ENCODE peak calls at places on chromosomes 11 and 22, in five cellular contexts. One of them, this sample, is unnamed.

GRCh38 chr11:116202922-116203321 is 569.9 kb downstream of the BUD13 start:
- DNase-seq in lower lobe of right lung: no peak
- DNase-seq in K562: no peak
- DNase-seq in body of pancreas: no peak
- DNase-seq in cardiac muscle cell: no peak
- DNase-seq in this sample: no peak

GRCh38 chr11:2459016-2459725 is 14.4 kb downstream of the KCNQ1 start:
- DNase-seq in lower lobe of right lung: no peak
- DNase-seq in K562: no peak
- DNase-seq in body of pancreas: peak; percentile 16
- DNase-seq in cardiac muscle cell: no peak
- DNase-seq in this sample: no peak

GRCh38 chr11:15793032-15793996 is 563.0 kb downstream of the SOX6 start:
- DNase-seq in lower lobe of right lung: no peak
- DNase-seq in K562: no peak
- DNase-seq in body of pancreas: no peak
- DNase-seq in cardiac muscle cell: peak; percentile 50
- DNase-seq in this sample: no peak

GRCh38 chr11:22169833-22170232 is 23.1 kb upstream of the ANO5 start:
- DNase-seq in lower lobe of right lung: no peak
- DNase-seq in K562: no peak
- DNase-seq in body of pancreas: no peak
- DNase-seq in cardiac muscle cell: no peak
- DNase-seq in this sample: no peak

GRCh38 chr11:62033191-62034044 is 66.0 kb upstream of the FTH1 start:
- DNase-seq in lower lobe of right lung: no peak
- DNase-seq in K562: peak; percentile 44
- DNase-seq in body of pancreas: no peak
- DNase-seq in cardiac muscle cell: no peak
- DNase-seq in this sample: no peak

GRCh38 chr11:100902454-100903141 is 215.5 kb downstream of the ARHGAP42 start:
- DNase-seq in lower lobe of right lung: no peak
- DNase-seq in K562: no peak
- DNase-seq in body of pancreas: no peak
- DNase-seq in cardiac muscle cell: no peak
- DNase-seq in this sample: no peak

GRCh38 chr11:5489571-5490357 is 1.3 kb downstream of the OR52D1 start:
- DNase-seq in lower lobe of right lung: no peak
- DNase-seq in K562: no peak
- DNase-seq in body of pancreas: no peak
- DNase-seq in cardiac muscle cell: no peak
- DNase-seq in this sample: no peak

GRCh38 chr22:37747090-37747714 is 50.4 kb downstream of the TRIOBP start:
- DNase-seq in lower lobe of right lung: no peak
- DNase-seq in K562: peak; percentile 40
- DNase-seq in body of pancreas: no peak
- DNase-seq in cardiac muscle cell: peak; percentile 41
- DNase-seq in this sample: peak; percentile 54

GRCh38 chr11:77202941-77203900 is 75.2 kb downstream of the MYO7A start:
- DNase-seq in lower lobe of right lung: no peak
- DNase-seq in K562: no peak
- DNase-seq in body of pancreas: no peak
- DNase-seq in cardiac muscle cell: no peak
- DNase-seq in this sample: no peak

GRCh38 chr11:4466168-4466891 is 16.1 kb upstream of the OR52K1 start:
- DNase-seq in lower lobe of right lung: no peak
- DNase-seq in K562: no peak
- DNase-seq in body of pancreas: no peak
- DNase-seq in cardiac muscle cell: no peak
- DNase-seq in this sample: no peak

GRCh38 chr22:39248254-39248653 is 3.5 kb upstream of the PDGFB start:
- DNase-seq in lower lobe of right lung: no peak
- DNase-seq in K562: no peak
- DNase-seq in body of pancreas: no peak
- DNase-seq in cardiac muscle cell: no peak
- DNase-seq in this sample: no peak

GRCh38 chr22:39349506-39349966 is 255 bp upstream of the SYNGR1 start:
- DNase-seq in lower lobe of right lung: peak; percentile 48
- DNase-seq in K562: peak; percentile 47
- DNase-seq in body of pancreas: peak; percentile 27
- DNase-seq in cardiac muscle cell: peak; percentile 26
- DNase-seq in this sample: peak; percentile 44

GRCh38 chr11:117230981-117231636 is 764 bp downstream of the PCSK7 start:
- DNase-seq in lower lobe of right lung: no peak
- DNase-seq in K562: no peak
- DNase-seq in body of pancreas: no peak
- DNase-seq in cardiac muscle cell: no peak
- DNase-seq in this sample: no peak

GRCh38 chr22:45863981-45864751 is 112.8 kb downstream of the WNT7B start:
- DNase-seq in lower lobe of right lung: peak; percentile 77
- DNase-seq in K562: peak; percentile 66
- DNase-seq in body of pancreas: peak; percentile 61
- DNase-seq in cardiac muscle cell: peak; percentile 64
- DNase-seq in this sample: peak; percentile 73

GRCh38 chr11:18319914-18320313 is 2.0 kb downstream of the HPS5 start:
- DNase-seq in lower lobe of right lung: no peak
- DNase-seq in K562: no peak
- DNase-seq in body of pancreas: no peak
- DNase-seq in cardiac muscle cell: no peak
- DNase-seq in this sample: no peak

GRCh38 chr11:117197516-117198456 is 1.4 kb upstream of the TAGLN start:
- DNase-seq in lower lobe of right lung: peak; percentile 47
- DNase-seq in K562: peak; percentile 43
- DNase-seq in body of pancreas: no peak
- DNase-seq in cardiac muscle cell: peak; percentile 79
- DNase-seq in this sample: peak; percentile 17

GRCh38 chr11:88544656-88545280 is 207.2 kb upstream of the CTSC start:
- DNase-seq in lower lobe of right lung: no peak
- DNase-seq in K562: no peak
- DNase-seq in body of pancreas: no peak
- DNase-seq in cardiac muscle cell: no peak
- DNase-seq in this sample: no peak

GRCh38 chr22:24707477-24707816 is 67.1 kb downstream of the PIWIL3 start:
- DNase-seq in lower lobe of right lung: no peak
- DNase-seq in K562: peak; percentile 46
- DNase-seq in body of pancreas: no peak
- DNase-seq in cardiac muscle cell: no peak
- DNase-seq in this sample: no peak

GRCh38 chr22:36510966-36511881 is 4.4 kb upstream of the FOXRED2 start:
- DNase-seq in lower lobe of right lung: no peak
- DNase-seq in K562: peak; percentile 56
- DNase-seq in body of pancreas: peak; percentile 34
- DNase-seq in cardiac muscle cell: peak; percentile 69
- DNase-seq in this sample: no peak

GRCh38 chr11:105236631-105237030 is 97.1 kb upstream of the CARD18 start:
- DNase-seq in lower lobe of right lung: no peak
- DNase-seq in K562: no peak
- DNase-seq in body of pancreas: no peak
- DNase-seq in cardiac muscle cell: peak; percentile 68
- DNase-seq in this sample: no peak

GRCh38 chr11:75352417-75353206 is 1.2 kb upstream of the ARRB1 start:
- DNase-seq in lower lobe of right lung: peak; percentile 90
- DNase-seq in K562: no peak
- DNase-seq in body of pancreas: peak; percentile 35
- DNase-seq in cardiac muscle cell: no peak
- DNase-seq in this sample: no peak

GRCh38 chr22:32005453-32005852 is 37.6 kb upstream of the SLC5A1 start:
- DNase-seq in lower lobe of right lung: no peak
- DNase-seq in K562: no peak
- DNase-seq in body of pancreas: no peak
- DNase-seq in cardiac muscle cell: peak; percentile 66
- DNase-seq in this sample: no peak

GRCh38 chr11:66070604-66071325 is 693 bp downstream of the PACS1 start:
- DNase-seq in lower lobe of right lung: peak; percentile 62
- DNase-seq in K562: peak; percentile 52
- DNase-seq in body of pancreas: peak; percentile 52
- DNase-seq in cardiac muscle cell: peak; percentile 57
- DNase-seq in this sample: peak; percentile 68

GRCh38 chr11:34731596-34731995 is 110.7 kb downstream of the EHF start:
- DNase-seq in lower lobe of right lung: no peak
- DNase-seq in K562: no peak
- DNase-seq in body of pancreas: no peak
- DNase-seq in cardiac muscle cell: no peak
- DNase-seq in this sample: no peak

GRCh38 chr11:62555464-62556092 is 9.0 kb upstream of the AHNAK start:
- DNase-seq in lower lobe of right lung: peak; percentile 77
- DNase-seq in K562: peak; percentile 56
- DNase-seq in body of pancreas: no peak
- DNase-seq in cardiac muscle cell: no peak
- DNase-seq in this sample: peak; percentile 39

GRCh38 chr11:69352715-69353325 is 58.9 kb downstream of the MYEOV start:
- DNase-seq in lower lobe of right lung: peak; percentile 9
- DNase-seq in K562: peak; percentile 31
- DNase-seq in body of pancreas: no peak
- DNase-seq in cardiac muscle cell: peak; percentile 74
- DNase-seq in this sample: no peak

GRCh38 chr11:66341502-66342126 is 3.3 kb downstream of the BRMS1 start:
- DNase-seq in lower lobe of right lung: peak; percentile 39
- DNase-seq in K562: no peak
- DNase-seq in body of pancreas: no peak
- DNase-seq in cardiac muscle cell: no peak
- DNase-seq in this sample: no peak

GRCh38 chr11:75773595-75774353 is 5.2 kb downstream of the DGAT2 start:
- DNase-seq in lower lobe of right lung: peak; percentile 32
- DNase-seq in K562: peak; percentile 22
- DNase-seq in body of pancreas: no peak
- DNase-seq in cardiac muscle cell: no peak
- DNase-seq in this sample: no peak

GRCh38 chr22:30334601-30335000 is 7.9 kb upstream of the TBC1D10A start:
- DNase-seq in lower lobe of right lung: no peak
- DNase-seq in K562: no peak
- DNase-seq in body of pancreas: no peak
- DNase-seq in cardiac muscle cell: no peak
- DNase-seq in this sample: no peak

GRCh38 chr22:30332994-30333706 is 6.4 kb upstream of the TBC1D10A start:
- DNase-seq in lower lobe of right lung: no peak
- DNase-seq in K562: no peak
- DNase-seq in body of pancreas: no peak
- DNase-seq in cardiac muscle cell: no peak
- DNase-seq in this sample: no peak

GRCh38 chr22:30335236-30335635 is 8.5 kb upstream of the TBC1D10A start:
- DNase-seq in lower lobe of right lung: no peak
- DNase-seq in K562: no peak
- DNase-seq in body of pancreas: no peak
- DNase-seq in cardiac muscle cell: no peak
- DNase-seq in this sample: no peak

GRCh38 chr22:30332551-30332950 is 5.8 kb upstream of the TBC1D10A start:
- DNase-seq in lower lobe of right lung: no peak
- DNase-seq in K562: no peak
- DNase-seq in body of pancreas: no peak
- DNase-seq in cardiac muscle cell: no peak
- DNase-seq in this sample: no peak

GRCh38 chr22:30333707-30334087 is 7.0 kb upstream of the TBC1D10A start:
- DNase-seq in lower lobe of right lung: no peak
- DNase-seq in K562: no peak
- DNase-seq in body of pancreas: no peak
- DNase-seq in cardiac muscle cell: no peak
- DNase-seq in this sample: no peak
- H3K36me3 ChIP-seq in lower lobe of right lung: peaks cover 88% of the 10 kb centered on the region
- H3K36me3 ChIP-seq in K562: peaks cover 75% of the 10 kb centered on the region
- H3K36me3 ChIP-seq in body of pancreas: peaks cover 49% of the 10 kb centered on the region
- H3K36me3 ChIP-seq in cardiac muscle cell: peaks cover 53% of the 10 kb centered on the region
- H3K36me3 ChIP-seq in this sample: peaks cover 83% of the 10 kb centered on the region

DNA sequence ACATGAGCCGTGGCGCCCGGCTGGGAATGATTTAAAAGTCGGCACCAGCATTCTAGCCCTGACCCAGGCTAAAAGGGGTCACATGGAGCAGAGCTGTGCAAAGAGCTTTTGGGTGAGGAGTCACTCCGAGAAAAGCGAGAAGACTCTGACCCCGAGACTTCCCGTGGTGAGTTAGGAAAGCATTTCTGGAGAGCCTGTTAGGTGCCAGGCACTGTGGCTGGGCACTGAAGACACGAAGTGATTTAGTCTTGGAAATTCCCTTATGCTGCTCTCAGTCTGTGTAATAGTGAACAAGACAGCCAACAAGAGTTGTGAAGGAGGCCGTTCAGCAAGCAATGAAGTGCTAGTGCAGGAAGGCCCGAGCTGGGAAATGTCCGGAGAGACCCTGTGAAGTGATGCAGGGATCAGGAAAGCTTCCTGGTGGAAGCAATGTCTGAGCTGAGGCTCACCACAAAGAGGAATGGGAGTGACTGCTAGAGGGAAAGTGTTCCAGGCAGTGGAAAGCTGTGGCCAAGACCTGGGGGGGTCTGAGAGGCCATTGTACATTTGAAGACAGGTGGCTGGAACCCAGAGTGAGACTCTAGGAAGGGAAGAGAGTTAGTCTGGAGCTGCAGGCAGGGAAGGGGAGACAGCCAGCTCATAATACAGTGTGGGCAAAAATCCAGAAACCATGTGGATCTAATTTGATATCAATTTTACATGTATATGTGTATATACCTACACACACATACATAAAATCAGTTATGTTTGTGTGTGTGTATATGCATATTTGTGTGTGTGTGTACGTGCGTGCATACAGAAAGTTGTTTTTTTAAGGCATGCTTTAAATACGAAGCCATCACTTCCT is 31.7 kb downstream of the MARK2 start:
- DNase-seq in lower lobe of right lung: no peak
- DNase-seq in K562: no peak
- DNase-seq in body of pancreas: no peak
- DNase-seq in cardiac muscle cell: no peak
- DNase-seq in this sample: no peak
- H3K4me1 ChIP-seq in lower lobe of right lung: peaks cover 95% of the 10 kb centered on the region
- H3K4me1 ChIP-seq in K562: peaks cover 41% of the 10 kb centered on the region
- H3K4me1 ChIP-seq in body of pancreas: peaks cover 89% of the 10 kb centered on the region
- H3K4me1 ChIP-seq in cardiac muscle cell: peaks cover 39% of the 10 kb centered on the region
- H3K4me1 ChIP-seq in this sample: peaks cover 99% of the 10 kb centered on the region

GRCh38 chr22:33210129-33210784 is 152.1 kb upstream of the SYN3 start:
- DNase-seq in lower lobe of right lung: no peak
- DNase-seq in K562: peak; percentile 41
- DNase-seq in body of pancreas: peak; percentile 19
- DNase-seq in cardiac muscle cell: peak; percentile 48
- DNase-seq in this sample: no peak

GRCh38 chr22:33202455-33202854 is 144.3 kb upstream of the SYN3 start:
- DNase-seq in lower lobe of right lung: no peak
- DNase-seq in K562: no peak
- DNase-seq in body of pancreas: no peak
- DNase-seq in cardiac muscle cell: no peak
- DNase-seq in this sample: no peak

DNA sequence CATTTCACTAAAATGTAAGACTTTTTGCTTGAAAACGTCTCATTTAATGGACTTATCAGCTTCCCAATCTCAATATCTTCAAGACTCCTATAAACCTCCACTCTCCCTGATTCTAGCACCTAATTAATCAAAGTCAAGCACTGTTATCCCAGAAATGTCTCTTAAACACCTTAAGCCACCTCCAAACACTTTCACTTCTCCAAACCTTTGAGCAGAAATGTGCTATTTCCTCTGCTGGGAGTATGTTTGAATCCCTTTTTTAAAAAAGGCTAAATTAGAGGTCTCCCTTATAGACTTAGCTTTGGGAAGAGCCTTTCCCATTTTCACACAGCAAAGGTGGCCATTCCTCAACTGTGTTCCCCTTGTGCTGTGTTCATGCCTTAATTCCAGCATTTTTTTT is 146.2 kb upstream of the SYN3 start:
- DNase-seq in lower lobe of right lung: no peak
- DNase-seq in K562: no peak
- DNase-seq in body of pancreas: no peak
- DNase-seq in cardiac muscle cell: no peak
- DNase-seq in this sample: no peak
- H3K27me3 ChIP-seq in lower lobe of right lung: peaks cover 20% of the 10 kb centered on the region
- H3K27me3 ChIP-seq in K562: no peaks in the 10 kb centered on the region
- H3K27me3 ChIP-seq in body of pancreas: no peaks in the 10 kb centered on the region
- H3K27me3 ChIP-seq in cardiac muscle cell: peaks cover 27% of the 10 kb centered on the region
- H3K27me3 ChIP-seq in this sample: peaks cover 48% of the 10 kb centered on the region

GRCh38 chr22:41280065-41280464 is 5.9 kb downstream of the RANGAP1 start:
- DNase-seq in lower lobe of right lung: no peak
- DNase-seq in K562: no peak
- DNase-seq in body of pancreas: no peak
- DNase-seq in cardiac muscle cell: no peak
- DNase-seq in this sample: no peak
- H3K36me3 ChIP-seq in lower lobe of right lung: peaks cover 93% of the 10 kb centered on the region
- H3K36me3 ChIP-seq in K562: peaks cover 79% of the 10 kb centered on the region
- H3K36me3 ChIP-seq in body of pancreas: peaks cover 14% of the 10 kb centered on the region
- H3K36me3 ChIP-seq in cardiac muscle cell: peaks cover 26% of the 10 kb centered on the region
- H3K36me3 ChIP-seq in this sample: peaks cover 75% of the 10 kb centered on the region